ENCODE peak calls at places on chromosomes 16 and 17, in six cellular contexts. One of them, this sample, is unnamed.

GRCh38 chr17:40485851-40486512 is 15.4 kb downstream of the TNS4 start:
- DNase-seq in right lobe of liver: no peak
- DNase-seq in CD8-positive, alpha-beta memory T cell: no peak
- DNase-seq in A549: peak; percentile 99
- DNase-seq in spleen: no peak
- DNase-seq in psoas muscle: peak; percentile 52
- DNase-seq in this sample: peak; percentile 91

GRCh38 chr17:62080647-62081046 is 15.6 kb upstream of the MED13 start:
- DNase-seq in right lobe of liver: no peak
- DNase-seq in CD8-positive, alpha-beta memory T cell: no peak
- DNase-seq in A549: no peak
- DNase-seq in spleen: no peak
- DNase-seq in psoas muscle: no peak
- DNase-seq in this sample: no peak

GRCh38 chr17:77821114-77821513 is 137.4 kb upstream of the TNRC6C start:
- DNase-seq in right lobe of liver: no peak
- DNase-seq in CD8-positive, alpha-beta memory T cell: no peak
- DNase-seq in A549: peak; percentile 34
- DNase-seq in spleen: peak; percentile 70
- DNase-seq in psoas muscle: peak; percentile 48
- DNase-seq in this sample: no peak

GRCh38 chr17:63475491-63476412 is 1.1 kb upstream of the ACE start:
- DNase-seq in right lobe of liver: no peak
- DNase-seq in CD8-positive, alpha-beta memory T cell: no peak
- DNase-seq in A549: no peak
- DNase-seq in spleen: peak; percentile 62
- DNase-seq in psoas muscle: no peak
- DNase-seq in this sample: no peak

GRCh38 chr17:8119575-8120519 is 1.5 kb upstream of the ALOXE3 start:
- DNase-seq in right lobe of liver: peak; percentile 77
- DNase-seq in CD8-positive, alpha-beta memory T cell: peak; percentile 92
- DNase-seq in A549: peak; percentile 98
- DNase-seq in spleen: peak; percentile 87
- DNase-seq in psoas muscle: peak; percentile 88
- DNase-seq in this sample: no peak

GRCh38 chr17:29068828-29069227 is 25.9 kb downstream of the PIPOX start:
- DNase-seq in right lobe of liver: peak; percentile 5
- DNase-seq in CD8-positive, alpha-beta memory T cell: no peak
- DNase-seq in A549: no peak
- DNase-seq in spleen: no peak
- DNase-seq in psoas muscle: no peak
- DNase-seq in this sample: no peak

GRCh38 chr17:14580494-14580893 is 279.6 kb downstream of the HS3ST3B1 start:
- DNase-seq in right lobe of liver: no peak
- DNase-seq in CD8-positive, alpha-beta memory T cell: no peak
- DNase-seq in A549: no peak
- DNase-seq in spleen: no peak
- DNase-seq in psoas muscle: no peak
- DNase-seq in this sample: no peak

GRCh38 chr16:53974484-53975115 is 270.6 kb downstream of the FTO start:
- DNase-seq in right lobe of liver: no peak
- DNase-seq in CD8-positive, alpha-beta memory T cell: no peak
- DNase-seq in A549: no peak
- DNase-seq in spleen: no peak
- DNase-seq in psoas muscle: no peak
- DNase-seq in this sample: no peak

GRCh38 chr17:4858880-4859260 is 25.7 kb downstream of the MINK1 start:
- DNase-seq in right lobe of liver: no peak
- DNase-seq in CD8-positive, alpha-beta memory T cell: no peak
- DNase-seq in A549: no peak
- DNase-seq in spleen: no peak
- DNase-seq in psoas muscle: peak; percentile 71
- DNase-seq in this sample: peak; percentile 94

GRCh38 chr16:23257682-23258081 is 44.4 kb upstream of the SCNN1B start:
- DNase-seq in right lobe of liver: no peak
- DNase-seq in CD8-positive, alpha-beta memory T cell: no peak
- DNase-seq in A549: no peak
- DNase-seq in spleen: no peak
- DNase-seq in psoas muscle: no peak
- DNase-seq in this sample: no peak

GRCh38 chr17:75338335-75338734 is 49.1 kb upstream of the SLC25A19 start:
- DNase-seq in right lobe of liver: no peak
- DNase-seq in CD8-positive, alpha-beta memory T cell: peak; percentile 48
- DNase-seq in A549: no peak
- DNase-seq in spleen: no peak
- DNase-seq in psoas muscle: no peak
- DNase-seq in this sample: no peak

GRCh38 chr17:7435676-7436555 is 681 bp downstream of the TMEM102 start:
- DNase-seq in right lobe of liver: peak; percentile 67
- DNase-seq in CD8-positive, alpha-beta memory T cell: no peak
- DNase-seq in A549: peak; percentile 65
- DNase-seq in spleen: peak; percentile 90
- DNase-seq in psoas muscle: peak; percentile 70
- DNase-seq in this sample: peak; percentile 70

GRCh38 chr17:45346255-45347015 is 29.6 kb upstream of the MAP3K14 start:
- DNase-seq in right lobe of liver: no peak
- DNase-seq in CD8-positive, alpha-beta memory T cell: no peak
- DNase-seq in A549: no peak
- DNase-seq in spleen: peak; percentile 32
- DNase-seq in psoas muscle: no peak
- DNase-seq in this sample: no peak

GRCh38 chr17:17121162-17121561 is 78.9 kb downstream of the MPRIP start:
- DNase-seq in right lobe of liver: no peak
- DNase-seq in CD8-positive, alpha-beta memory T cell: no peak
- DNase-seq in A549: peak; percentile 42
- DNase-seq in spleen: no peak
- DNase-seq in psoas muscle: no peak
- DNase-seq in this sample: no peak

GRCh38 chr17:45311762-45312476 is 4.9 kb downstream of the MAP3K14 start:
- DNase-seq in right lobe of liver: peak; percentile 87
- DNase-seq in CD8-positive, alpha-beta memory T cell: peak; percentile 64
- DNase-seq in A549: peak; percentile 59
- DNase-seq in spleen: peak; percentile 91
- DNase-seq in psoas muscle: peak; percentile 88
- DNase-seq in this sample: peak; percentile 90

GRCh38 chr17:69672924-69673323 is 258.4 kb downstream of the MAP2K6 start:
- DNase-seq in right lobe of liver: no peak
- DNase-seq in CD8-positive, alpha-beta memory T cell: no peak
- DNase-seq in A549: peak; percentile 33
- DNase-seq in spleen: no peak
- DNase-seq in psoas muscle: no peak
- DNase-seq in this sample: no peak

GRCh38 chr17:28346199-28346580 is 10.6 kb downstream of the TNFAIP1 start:
- DNase-seq in right lobe of liver: no peak
- DNase-seq in CD8-positive, alpha-beta memory T cell: no peak
- DNase-seq in A549: no peak
- DNase-seq in spleen: no peak
- DNase-seq in psoas muscle: no peak
- DNase-seq in this sample: no peak

GRCh38 chr16:29009838-29010166 is 24.9 kb downstream of the LAT start:
- DNase-seq in right lobe of liver: no peak
- DNase-seq in CD8-positive, alpha-beta memory T cell: no peak
- DNase-seq in A549: no peak
- DNase-seq in spleen: no peak
- DNase-seq in psoas muscle: no peak
- DNase-seq in this sample: no peak

GRCh38 chr17:82678265-82678891 is 20.1 kb downstream of the RAB40B start:
- DNase-seq in right lobe of liver: no peak
- DNase-seq in CD8-positive, alpha-beta memory T cell: no peak
- DNase-seq in A549: no peak
- DNase-seq in spleen: no peak
- DNase-seq in psoas muscle: no peak
- DNase-seq in this sample: no peak

GRCh38 chr17:82812058-82812457 is 27.8 kb downstream of the ZNF750 start:
- DNase-seq in right lobe of liver: no peak
- DNase-seq in CD8-positive, alpha-beta memory T cell: no peak
- DNase-seq in A549: no peak
- DNase-seq in spleen: no peak
- DNase-seq in psoas muscle: peak; percentile 15
- DNase-seq in this sample: no peak

GRCh38 chr16:71727545-71728324 is 3.2 kb upstream of the PHLPP2 start:
- DNase-seq in right lobe of liver: no peak
- DNase-seq in CD8-positive, alpha-beta memory T cell: no peak
- DNase-seq in A549: no peak
- DNase-seq in spleen: no peak
- DNase-seq in psoas muscle: no peak
- DNase-seq in this sample: no peak

GRCh38 chr17:17356149-17356930 is 53.2 kb downstream of the NT5M start:
- DNase-seq in right lobe of liver: peak; percentile 77
- DNase-seq in CD8-positive, alpha-beta memory T cell: peak; percentile 61
- DNase-seq in A549: peak; percentile 91
- DNase-seq in spleen: peak; percentile 83
- DNase-seq in psoas muscle: peak; percentile 85
- DNase-seq in this sample: no peak

GRCh38 chr17:79952265-79952877 is 83.3 kb downstream of the TBC1D16 start:
- DNase-seq in right lobe of liver: peak; percentile 46
- DNase-seq in CD8-positive, alpha-beta memory T cell: no peak
- DNase-seq in A549: no peak
- DNase-seq in spleen: no peak
- DNase-seq in psoas muscle: peak; percentile 51
- DNase-seq in this sample: peak; percentile 51

GRCh38 chr17:4574448-4575045 is 9.8 kb upstream of the SMTNL2 start:
- DNase-seq in right lobe of liver: no peak
- DNase-seq in CD8-positive, alpha-beta memory T cell: no peak
- DNase-seq in A549: no peak
- DNase-seq in spleen: peak; percentile 42
- DNase-seq in psoas muscle: peak; percentile 42
- DNase-seq in this sample: no peak

GRCh38 chr16:30445408-30446202 is at the start of gene SEPHS2:
- DNase-seq in right lobe of liver: peak; percentile 99
- DNase-seq in CD8-positive, alpha-beta memory T cell: peak; percentile 94
- DNase-seq in A549: peak; percentile 98
- DNase-seq in spleen: peak; percentile 98
- DNase-seq in psoas muscle: peak; percentile 99
- DNase-seq in this sample: peak; percentile 92

GRCh38 chr17:9195961-9196668 is 174.8 kb downstream of the NTN1 start:
- DNase-seq in right lobe of liver: no peak
- DNase-seq in CD8-positive, alpha-beta memory T cell: no peak
- DNase-seq in A549: no peak
- DNase-seq in spleen: peak; percentile 35
- DNase-seq in psoas muscle: no peak
- DNase-seq in this sample: no peak

GRCh38 chr16:8717469-8717868 is 43.1 kb downstream of the ABAT start:
- DNase-seq in right lobe of liver: no peak
- DNase-seq in CD8-positive, alpha-beta memory T cell: no peak
- DNase-seq in A549: no peak
- DNase-seq in spleen: no peak
- DNase-seq in psoas muscle: no peak
- DNase-seq in this sample: no peak
- H3K27ac ChIP-seq in right lobe of liver: no peak overlapping the region
- H3K27ac ChIP-seq in CD8-positive, alpha-beta memory T cell: no peak overlapping the region
- H3K27ac ChIP-seq in A549: no peak overlapping the region
- H3K27ac ChIP-seq in spleen: no peak overlapping the region
- H3K27ac ChIP-seq in psoas muscle: no peak overlapping the region
- H3K27ac ChIP-seq in this sample: peak overlapping the region; percentile 44

GRCh38 chr16:3223913-3224515 is 10.9 kb downstream of the ZNF200 start:
- DNase-seq in right lobe of liver: no peak
- DNase-seq in CD8-positive, alpha-beta memory T cell: no peak
- DNase-seq in A549: peak; percentile 45
- DNase-seq in spleen: no peak
- DNase-seq in psoas muscle: no peak
- DNase-seq in this sample: no peak
- H3K9me3 ChIP-seq in right lobe of liver: peaks cover 21% of the 10 kb centered on the region
- H3K9me3 ChIP-seq in CD8-positive, alpha-beta memory T cell: peaks cover 41% of the 10 kb centered on the region
- H3K9me3 ChIP-seq in A549: peaks cover 97% of the 10 kb centered on the region
- H3K9me3 ChIP-seq in spleen: peaks cover 100% of the 10 kb centered on the region
- H3K9me3 ChIP-seq in psoas muscle: peaks cover 90% of the 10 kb centered on the region
- H3K9me3 ChIP-seq in this sample: peaks cover 26% of the 10 kb centered on the region

GRCh38 chr16:85077576-85078125 is 34.6 kb downstream of the CIBAR2 start:
- DNase-seq in right lobe of liver: no peak
- DNase-seq in CD8-positive, alpha-beta memory T cell: no peak
- DNase-seq in A549: no peak
- DNase-seq in spleen: no peak
- DNase-seq in psoas muscle: no peak
- DNase-seq in this sample: no peak

GRCh38 chr16:85079785-85080602 is 32.3 kb downstream of the CIBAR2 start:
- DNase-seq in right lobe of liver: no peak
- DNase-seq in CD8-positive, alpha-beta memory T cell: no peak
- DNase-seq in A549: no peak
- DNase-seq in spleen: no peak
- DNase-seq in psoas muscle: no peak
- DNase-seq in this sample: no peak

GRCh38 chr16:85078952-85079351 is 33.3 kb downstream of the CIBAR2 start:
- DNase-seq in right lobe of liver: no peak
- DNase-seq in CD8-positive, alpha-beta memory T cell: no peak
- DNase-seq in A549: no peak
- DNase-seq in spleen: no peak
- DNase-seq in psoas muscle: no peak
- DNase-seq in this sample: no peak

GRCh38 chr16:85077039-85077438 is 35.2 kb downstream of the CIBAR2 start:
- DNase-seq in right lobe of liver: no peak
- DNase-seq in CD8-positive, alpha-beta memory T cell: no peak
- DNase-seq in A549: no peak
- DNase-seq in spleen: no peak
- DNase-seq in psoas muscle: no peak
- DNase-seq in this sample: no peak

DNA sequence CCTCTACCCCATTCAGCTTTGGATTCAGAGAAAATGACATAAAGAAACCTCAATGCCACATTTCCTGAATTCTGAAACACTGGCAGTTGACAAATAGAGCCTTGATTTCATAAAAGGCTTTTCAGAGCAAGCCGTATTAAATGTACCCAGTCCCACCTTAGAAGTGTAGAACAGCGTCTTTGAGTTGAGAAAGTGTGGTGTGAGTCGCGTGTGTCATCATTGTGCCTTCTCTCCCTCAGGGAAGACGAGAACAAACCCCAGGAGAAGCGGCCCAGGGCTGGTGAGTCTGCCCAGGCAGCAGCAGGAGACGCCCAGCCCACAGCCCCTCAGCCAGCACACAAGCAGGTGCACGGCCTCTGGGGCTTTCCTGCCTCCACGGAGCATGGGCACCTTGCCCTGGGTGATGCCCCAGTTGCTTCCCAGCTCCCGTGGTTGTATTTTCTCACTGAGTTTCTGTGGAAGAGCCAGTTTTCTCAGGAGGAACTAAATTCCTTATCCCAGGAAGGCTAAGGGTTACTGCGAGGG is 34.0 kb downstream of the CIBAR2 start:
- DNase-seq in right lobe of liver: no peak
- DNase-seq in CD8-positive, alpha-beta memory T cell: no peak
- DNase-seq in A549: no peak
- DNase-seq in spleen: no peak
- DNase-seq in psoas muscle: no peak
- DNase-seq in this sample: no peak
- H3K4me1 ChIP-seq in right lobe of liver: no peaks in the 10 kb centered on the region
- H3K4me1 ChIP-seq in CD8-positive, alpha-beta memory T cell: no peaks in the 10 kb centered on the region
- H3K4me1 ChIP-seq in A549: no peaks in the 10 kb centered on the region
- H3K4me1 ChIP-seq in spleen: peaks cover 41% of the 10 kb centered on the region
- H3K4me1 ChIP-seq in psoas muscle: peaks cover 5% of the 10 kb centered on the region
- H3K4me1 ChIP-seq in this sample: no peaks in the 10 kb centered on the region

DNA sequence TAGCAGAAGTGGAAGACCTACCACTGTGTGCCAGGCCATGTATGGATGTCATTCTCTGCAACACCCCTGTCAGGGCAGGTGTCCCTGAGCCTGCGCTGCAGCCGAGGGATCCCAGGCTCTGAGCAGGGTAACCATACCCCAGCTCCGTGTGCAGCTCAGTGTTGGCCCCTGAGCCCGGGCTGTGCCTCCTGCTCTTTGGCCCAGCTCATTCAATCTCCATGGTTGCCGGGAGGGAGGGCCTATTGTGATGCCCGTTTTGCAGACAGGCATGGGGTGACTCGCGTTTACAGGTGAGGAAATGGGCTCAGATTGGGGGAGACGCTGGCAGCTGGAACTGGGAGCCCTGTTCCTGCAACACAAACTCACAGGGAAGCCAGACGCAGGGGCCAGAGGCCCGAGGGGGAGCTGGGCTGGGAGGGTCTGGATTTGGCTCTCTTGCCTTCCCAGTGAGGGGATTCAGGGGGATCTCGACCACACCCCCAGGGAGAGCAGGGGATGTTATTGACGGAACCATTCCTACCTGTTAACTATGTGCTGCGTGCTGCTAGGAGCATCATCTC is 190.5 kb downstream of the IRF8 start:
- DNase-seq in right lobe of liver: peak; percentile 30
- DNase-seq in CD8-positive, alpha-beta memory T cell: no peak
- DNase-seq in A549: no peak
- DNase-seq in spleen: peak; percentile 58
- DNase-seq in psoas muscle: no peak
- DNase-seq in this sample: peak; percentile 22
- H3K27ac ChIP-seq in right lobe of liver: no peak overlapping the region
- H3K27ac ChIP-seq in CD8-positive, alpha-beta memory T cell: no peak overlapping the region
- H3K27ac ChIP-seq in A549: no peak overlapping the region
- H3K27ac ChIP-seq in spleen: no peak overlapping the region
- H3K27ac ChIP-seq in psoas muscle: no peak overlapping the region
- H3K27ac ChIP-seq in this sample: no peak overlapping the region

This sample was measured in RWPE2.